ENCODE peak calls at places on chromosome 1, in six cellular contexts. Q is A549; W is gastrocnemius medialis; E is heart left ventricle; N is HepG2; V is CD8-positive, alpha-beta T cell. X is an unnamed sample.

GRCh38 chr1:15680614-15681345 is 3.3 kb upstream of the PLEKHM2 start:
- ATAC-seq in Q (peak; percentile 27), V (no peak), N (peak; percentile 9), E (no peak), W (peak; percentile 78), X (peak; percentile 70)

GRCh38 chr1:67545364-67545763 is 115.2 kb upstream of the SERBP1 start:
- ATAC-seq in N (no peak), Q (no peak), V (no peak), E (no peak), W (no peak), X (no peak)

GRCh38 chr1:30748699-30749401 is 8.7 kb downstream of the LAPTM5 start:
- ATAC-seq in V (no peak), N (no peak), W (no peak), Q (no peak), E (no peak), X (no peak)

GRCh38 chr1:6384962-6385672 is 8.4 kb downstream of the ACOT7 start:
- ATAC-seq in E (peak; percentile 79), N (no peak), V (no peak), Q (peak; percentile 39), W (no peak), X (peak; percentile 39)

GRCh38 chr1:160474392-160475242 is 48.4 kb downstream of the SLAMF6 start:
- ATAC-seq in V (peak; percentile 20), Q (no peak), W (no peak), N (no peak), E (no peak), X (no peak)

GRCh38 chr1:66282343-66282852 is 251.6 kb upstream of the SGIP1 start:
- ATAC-seq in Q (peak; percentile 59), N (no peak), E (peak; percentile 41), W (peak; percentile 27), V (peak; percentile 93), X (no peak)

GRCh38 chr1:9529190-9529589 is 10.1 kb upstream of the SLC25A33 start:
- ATAC-seq in N (peak; percentile 46), E (no peak), W (no peak), V (no peak), Q (peak; percentile 38), X (no peak)

GRCh38 chr1:246427611-246428010 is 79.5 kb downstream of the SMYD3 start:
- ATAC-seq in E (no peak), Q (no peak), W (no peak), N (no peak), V (no peak), X (no peak)

GRCh38 chr1:15188678-15189077 is 35.1 kb downstream of the TMEM51 start:
- ATAC-seq in E (no peak), W (no peak), Q (peak; percentile 37), V (no peak), N (no peak), X (peak; percentile 19)

GRCh38 chr1:152479792-152480595 is 30.6 kb upstream of the LCE5A start:
- ATAC-seq in N (peak; percentile 65), W (no peak), Q (peak; percentile 99), E (no peak), V (peak; percentile 63), X (no peak)
- H3K9me3 ChIP-seq in N (peaks cover 47% of the 10 kb centered on the region), W (no peaks in the 10 kb centered on the region), Q (peaks cover 31% of the 10 kb centered on the region), E (peaks cover 19% of the 10 kb centered on the region), V (no peaks in the 10 kb centered on the region), X (peaks cover 19% of the 10 kb centered on the region)

DNA sequence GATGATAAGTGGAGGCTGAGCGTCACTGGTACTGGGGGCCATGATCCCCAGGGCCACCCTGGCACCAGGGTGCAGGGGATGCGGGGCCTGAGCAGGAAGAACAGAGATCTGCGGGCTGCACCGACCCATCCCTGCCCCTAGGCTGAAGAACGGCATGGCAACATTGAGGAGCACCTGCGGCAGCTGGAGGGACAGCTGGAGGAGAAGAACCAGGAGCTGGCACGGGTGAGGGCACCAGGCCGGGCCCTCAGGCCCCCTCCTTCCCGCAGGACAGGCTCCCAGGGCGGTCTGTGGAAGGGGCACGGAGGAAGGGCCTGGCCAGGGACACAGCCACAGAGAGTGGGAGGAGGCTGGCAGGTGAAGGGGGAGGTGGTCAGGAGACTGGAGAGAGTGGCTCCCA is 21.8 kb downstream of the PPFIA4 start:
- ATAC-seq in N (peak; percentile 10), V (no peak), E (no peak), Q (peak; percentile 15), W (no peak), X (no peak)
- TF ChIP-seq CTCF in N (no peak), V (no peak), E (no peak), Q (no peak), W (no peak), X (no peak)

GRCh38 chr1:3987669-3988235 is 87.7 kb upstream of the C1orf174 start:
- ATAC-seq in W (no peak), E (no peak), V (no peak), Q (no peak), N (no peak), X (no peak)

GRCh38 chr1:3986686-3987218 is 86.7 kb upstream of the C1orf174 start:
- ATAC-seq in V (no peak), Q (no peak), E (no peak), W (no peak), N (no peak), X (no peak)

GRCh38 chr1:3988431-3988830 is 88.4 kb upstream of the C1orf174 start:
- ATAC-seq in Q (no peak), V (no peak), W (no peak), E (no peak), N (no peak), X (no peak)

GRCh38 chr1:3992103-3992556 is 92.1 kb upstream of the C1orf174 start:
- ATAC-seq in W (no peak), E (no peak), N (no peak), Q (no peak), V (no peak), X (no peak)

GRCh38 chr1:3989465-3989864 is 89.4 kb upstream of the C1orf174 start:
- ATAC-seq in V (no peak), Q (no peak), E (no peak), N (no peak), W (no peak), X (no peak)
- H3K9me3 ChIP-seq in V (no peaks in the 10 kb centered on the region), Q (no peaks in the 10 kb centered on the region), E (no peaks in the 10 kb centered on the region), N (no peaks in the 10 kb centered on the region), W (no peaks in the 10 kb centered on the region), X (no peaks in the 10 kb centered on the region)

GRCh38 chr1:35857830-35858229 is 25.2 kb upstream of the AGO1 start:
- ATAC-seq in N (no peak), E (no peak), Q (peak; percentile 61), V (no peak), W (no peak), X (no peak)
- TF ChIP-seq CTCF in N (peak; percentile 32), E (peak; percentile 23), Q (peak; percentile 25), V (no peak), W (no peak), X (no peak)

X was measured in gastroesophageal sphincter.